ENCODE peak calls at places on chromosomes 13 and 19, in eight cellular contexts. Y, V, Q, J, Z, R, E and H are unnamed samples.

GRCh38 chr13:49652691-49653305 is 24.5 kb downstream of the ARL11 start:
- DNase-seq in E (no peak), Q (peak; percentile 74), J (no peak), Z (no peak), R (no peak), V (peak; percentile 76), Y (peak; percentile 57), H (peak; percentile 88)

GRCh38 chr19:50266896-50267295 is 62.3 kb downstream of the KCNC3 start:
- DNase-seq in Y (peak; percentile 57), E (no peak), Q (peak; percentile 56), J (no peak), R (no peak), V (no peak), Z (no peak), H (peak; percentile 25)

GRCh38 chr19:46759817-46760333 is 13.6 kb upstream of the STRN4 start:
- DNase-seq in V (no peak), R (no peak), Y (no peak), Z (no peak), Q (no peak), J (no peak), E (no peak), H (peak; percentile 98)

GRCh38 chr19:4305253-4305612 is 835 bp downstream of the FSD1 start:
- DNase-seq in Z (no peak), E (no peak), V (no peak), Q (no peak), J (no peak), R (no peak), Y (no peak), H (no peak)

GRCh38 chr19:35000647-35001501 is 751 bp downstream of the GRAMD1A start:
- DNase-seq in R (no peak), Y (no peak), E (no peak), Z (no peak), J (peak; percentile 60), Q (peak; percentile 33), V (peak; percentile 53), H (peak; percentile 94)

GRCh38 chr19:15159251-15159650 is 41.5 kb downstream of the NOTCH3 start:
- DNase-seq in J (no peak), E (no peak), Z (no peak), R (no peak), V (peak; percentile 20), Q (no peak), Y (no peak), H (peak; percentile 57)

GRCh38 chr19:1235625-1236538 is 1.9 kb downstream of the CBARP start:
- DNase-seq in V (peak; percentile 76), E (no peak), J (no peak), Y (no peak), Z (no peak), R (peak; percentile 80), Q (no peak), H (peak; percentile 97)

GRCh38 chr13:99962242-99962641 is 9.3 kb downstream of the ZIC5 start:
- DNase-seq in R (no peak), J (no peak), E (no peak), Z (no peak), Q (no peak), V (no peak), Y (no peak), H (no peak)

GRCh38 chr13:113935081-113935511 is 38.8 kb downstream of the C13orf46 start:
- DNase-seq in Q (no peak), V (no peak), Y (no peak), E (no peak), R (no peak), Z (no peak), J (no peak), H (peak; percentile 88)

GRCh38 chr13:109790951-109791605 is 4.7 kb upstream of the IRS2 start:
- DNase-seq in V (peak; percentile 48), Z (no peak), Q (peak; percentile 9), E (peak; percentile 41), R (no peak), J (peak; percentile 28), Y (no peak), H (no peak)

GRCh38 chr13:105464249-105464648 is 1071.2 kb downstream of the EFNB2 start:
- DNase-seq in Y (no peak), R (no peak), V (no peak), E (no peak), J (no peak), Z (no peak), Q (no peak), H (no peak)

GRCh38 chr13:51241720-51242119 is 19.5 kb downstream of the FAM124A start:
- DNase-seq in R (no peak), Y (no peak), Q (no peak), V (peak; percentile 25), Z (no peak), E (no peak), J (no peak), H (no peak)

GRCh38 chr13:22040810-22041364 is 370.0 kb downstream of the FGF9 start:
- DNase-seq in Y (peak; percentile 20), Z (no peak), J (no peak), Q (no peak), V (no peak), E (no peak), R (no peak), H (no peak)

GRCh38 chr13:42392706-42393572 is 121.0 kb downstream of the AKAP11 start:
- DNase-seq in E (no peak), Q (no peak), V (no peak), R (no peak), Z (no peak), Y (no peak), J (no peak), H (peak; percentile 18)

GRCh38 chr19:46393456-46394397 is 19.6 kb downstream of the CCDC8 start:
- DNase-seq in J (no peak), E (no peak), Y (no peak), V (no peak), R (no peak), Z (no peak), Q (no peak), H (peak; percentile 77)

GRCh38 chr13:41492432-41493267 is 35.3 kb downstream of the RGCC start:
- DNase-seq in J (peak; percentile 17), Z (no peak), Y (no peak), E (no peak), R (no peak), Q (no peak), V (no peak), H (no peak)

GRCh38 chr13:33509642-33510229 is 224.2 kb upstream of the STARD13 start:
- DNase-seq in E (peak; percentile 20), Z (no peak), R (no peak), Q (no peak), Y (no peak), J (no peak), V (peak; percentile 9), H (peak; percentile 49)

GRCh38 chr19:47996230-47996727 is 1.8 kb downstream of the ELSPBP1 start:
- DNase-seq in J (no peak), Q (no peak), R (no peak), E (no peak), Y (no peak), Z (no peak), V (no peak), H (no peak)

GRCh38 chr13:102073251-102073650 is 328.6 kb downstream of the FGF14 start:
- DNase-seq in Q (no peak), Z (no peak), V (no peak), E (no peak), J (no peak), Y (no peak), R (no peak), H (no peak)

GRCh38 chr19:17579523-17580244 is 24.2 kb downstream of the COLGALT1 start:
- DNase-seq in E (peak; percentile 32), J (no peak), Q (peak; percentile 89), V (peak; percentile 70), R (no peak), Z (no peak), Y (peak; percentile 83), H (peak; percentile 91)

GRCh38 chr13:113468461-113469147 is 15.3 kb upstream of the ADPRHL1 start:
- DNase-seq in R (no peak), Z (no peak), Y (no peak), Q (no peak), E (no peak), J (no peak), V (no peak), H (no peak)

GRCh38 chr19:19630426-19630825 is 2.4 kb upstream of the LPAR2 start:
- DNase-seq in R (no peak), Q (no peak), E (no peak), Z (no peak), Y (no peak), J (no peak), V (no peak), H (peak; percentile 59)

GRCh38 chr13:38417241-38417640 is 67.6 kb downstream of the UFM1 start:
- DNase-seq in Q (no peak), Z (no peak), V (peak; percentile 51), R (no peak), E (no peak), J (no peak), Y (no peak), H (no peak)

GRCh38 chr19:49987159-49987698 is 26.3 kb upstream of the SIGLEC11 start:
- DNase-seq in J (peak; percentile 54), E (peak; percentile 93), R (peak; percentile 75), Q (peak; percentile 68), Z (peak; percentile 91), V (peak; percentile 91), Y (peak; percentile 82), H (peak; percentile 93)

GRCh38 chr19:16017138-16017490 is 59.2 kb upstream of the TPM4 start:
- DNase-seq in Z (no peak), Y (no peak), E (no peak), J (no peak), V (no peak), R (no peak), Q (no peak), H (peak; percentile 52)

GRCh38 chr19:35524181-35524838 is 3.8 kb downstream of the SBSN start:
- DNase-seq in Y (no peak), R (no peak), E (no peak), Q (no peak), Z (no peak), J (no peak), V (no peak), H (peak; percentile 45)